ENCODE peak calls at places on chromosomes 13 and 19, in ten cellular contexts. G is upper lobe of right lung; T is colonic mucosa; C is pancreas; V is CD8-positive, alpha-beta T cell; S is kidney epithelial cell; U is body of pancreas; I is IMR-90; J is PC-3; A is fibroblast of lung. R is an unnamed sample. For H3K27me3 and H3K36me3, the result is how much of the 10 kb centered on the place peaks cover.

GRCh38 chr13:111271186-111271698 is 49.2 kb upstream of the TEX29 start:
- DNase-seq in T (no peak), C (no peak), S (no peak), G (no peak), V (no peak), I (no peak), U (no peak), A (no peak), J (no peak), R (no peak)

GRCh38 chr13:40120288-40120687 is 464.8 kb downstream of the COG6 start:
- DNase-seq in G (no peak), T (no peak), C (no peak), A (peak), S (no peak), I (no peak), J (no peak), V (no peak), U (no peak), R (peak)

GRCh38 chr13:73173160-73173905 is 114.5 kb downstream of the KLF5 start:
- DNase-seq in T (no peak), G (no peak), J (peak), I (no peak), A (no peak), V (no peak), C (no peak), S (no peak), U (no peak), R (peak)

GRCh38 chr19:917323-918151 is at the start of gene KISS1R:
- DNase-seq in U (peak), V (peak), T (no peak), I (peak), J (peak), A (no peak), G (peak), S (no peak), C (peak), R (no peak)

GRCh38 chr13:29754486-29754806 is 96.0 kb downstream of the UBL3 start:
- DNase-seq in J (peak), A (peak), T (no peak), U (no peak), V (no peak), G (no peak), C (no peak), S (no peak), I (peak), R (no peak)

GRCh38 chr13:90070362-90070761 is 1277.1 kb upstream of the MIR17HG start:
- DNase-seq in C (no peak), T (no peak), U (no peak), J (no peak), V (no peak), G (no peak), I (no peak), S (no peak), A (no peak), R (peak)

GRCh38 chr13:106296723-106297122 is 238.7 kb downstream of the EFNB2 start:
- DNase-seq in U (no peak), A (peak), G (no peak), T (no peak), C (no peak), I (no peak), S (no peak), V (no peak), J (no peak), R (no peak)

GRCh38 chr13:84925443-84925842 is 873.8 kb downstream of the SLITRK6 start:
- DNase-seq in S (no peak), J (peak), I (peak), G (no peak), T (no peak), A (peak), U (no peak), V (no peak), C (no peak), R (peak)

GRCh38 chr13:113047587-113047986 is 58.0 kb upstream of the F7 start:
- DNase-seq in T (no peak), U (no peak), I (no peak), G (no peak), C (no peak), A (no peak), V (no peak), J (no peak), S (no peak), R (no peak)

GRCh38 chr19:38850976-38851621 is 1.3 kb upstream of the HNRNPL start:
- DNase-seq in J (no peak), V (peak), C (peak), G (peak), T (peak), S (no peak), I (no peak), A (no peak), U (peak), R (no peak)

GRCh38 chr13:98827449-98827848 is 75.0 kb upstream of the SLC15A1 start:
- DNase-seq in S (no peak), A (no peak), J (no peak), I (no peak), C (no peak), V (no peak), U (no peak), G (no peak), T (no peak), R (no peak)

GRCh38 chr13:38045278-38046048 is 175.9 kb upstream of the TRPC4 start:
- DNase-seq in V (no peak), J (peak), T (no peak), C (no peak), I (peak), S (no peak), U (no peak), A (peak), G (no peak), R (peak)

GRCh38 chr19:34731019-34731829 is 2.8 kb upstream of the ZNF181 start:
- DNase-seq in S (no peak), C (peak), J (no peak), V (no peak), A (no peak), I (no peak), U (peak), G (no peak), T (no peak), R (no peak)

DNA sequence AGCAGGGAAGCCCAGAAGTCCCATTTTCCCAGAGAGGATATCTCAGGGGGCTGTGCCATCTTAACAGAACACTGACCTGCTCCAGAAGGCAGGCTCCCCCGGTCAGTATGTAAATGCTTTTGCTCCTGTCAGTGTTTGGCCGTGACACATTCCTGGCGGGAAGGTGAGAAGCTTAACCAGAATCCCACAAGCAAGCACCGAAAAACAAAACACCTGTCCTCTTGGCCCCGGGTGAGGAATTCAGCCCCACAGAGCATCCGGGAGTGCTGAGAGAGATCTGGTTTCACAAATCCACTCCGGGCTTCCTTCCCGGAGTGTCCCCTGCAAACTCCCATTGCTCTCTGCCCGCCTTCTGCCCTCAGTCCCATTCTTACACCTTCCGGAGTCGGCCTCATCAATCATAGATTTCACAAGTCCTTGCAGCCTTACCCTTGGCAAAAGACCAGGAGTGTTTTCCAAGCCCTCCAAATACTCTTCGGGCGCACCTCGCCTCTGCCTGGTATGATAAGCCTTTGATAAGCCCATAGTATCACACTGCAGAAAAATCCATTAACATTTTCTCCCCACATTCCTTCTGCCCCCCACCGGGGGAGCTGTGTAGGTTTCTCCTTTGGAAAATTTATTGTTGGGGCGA is 12.2 kb downstream of the TPM4 start:
- DNase-seq in T (no peak), G (peak), C (peak), U (peak), V (no peak), S (no peak), J (no peak), A (peak), I (no peak), R (no peak)
- TF ChIP-seq CTCF in T (no peak), G (no peak), C (no peak), U (peak), V (no peak), S (no peak), J (peak), A (no peak), I (no peak), R (no peak)

GRCh38 chr13:20137875-20138274 is 23.0 kb downstream of the GJA3 start:
- DNase-seq in V (no peak), G (no peak), A (no peak), S (no peak), T (no peak), U (no peak), C (no peak), I (no peak), J (no peak), R (no peak)
- H3K27me3 ChIP-seq in V (under half), G (half or more), A (under half), S (under half), T (under half), U (under half), C (under half), I (under half), J (under half), R (under half)

GRCh38 chr19:58209577-58209976 is 19.1 kb upstream of the ZNF544 start:
- DNase-seq in I (no peak), G (no peak), T (no peak), J (no peak), S (no peak), V (no peak), C (no peak), U (no peak), A (no peak), R (no peak)

GRCh38 chr19:58204566-58204965 is 21.7 kb downstream of the ZNF274 start:
- DNase-seq in I (no peak), A (no peak), U (no peak), T (no peak), J (no peak), V (no peak), G (no peak), C (no peak), S (no peak), R (no peak)

GRCh38 chr19:58203814-58204475 is 21.1 kb downstream of the ZNF274 start:
- DNase-seq in A (no peak), I (no peak), S (no peak), G (no peak), V (no peak), C (no peak), J (no peak), U (no peak), T (no peak), R (no peak)
- H3K36me3 ChIP-seq in A (under half), I (half or more), S (under half), G (under half), V (under half), C (under half), J (half or more), U (under half), T (under half), R (under half)

GRCh38 chr19:12141405-12141736 is 1.2 kb upstream of the ZNF20 start:
- DNase-seq in U (no peak), A (no peak), G (no peak), I (no peak), S (no peak), J (no peak), C (no peak), T (no peak), V (no peak), R (no peak)
- TF ChIP-seq CTCF in U (no peak), A (no peak), G (no peak), I (no peak), S (no peak), J (no peak), C (no peak), T (no peak), V (peak), R (no peak)

DNA sequence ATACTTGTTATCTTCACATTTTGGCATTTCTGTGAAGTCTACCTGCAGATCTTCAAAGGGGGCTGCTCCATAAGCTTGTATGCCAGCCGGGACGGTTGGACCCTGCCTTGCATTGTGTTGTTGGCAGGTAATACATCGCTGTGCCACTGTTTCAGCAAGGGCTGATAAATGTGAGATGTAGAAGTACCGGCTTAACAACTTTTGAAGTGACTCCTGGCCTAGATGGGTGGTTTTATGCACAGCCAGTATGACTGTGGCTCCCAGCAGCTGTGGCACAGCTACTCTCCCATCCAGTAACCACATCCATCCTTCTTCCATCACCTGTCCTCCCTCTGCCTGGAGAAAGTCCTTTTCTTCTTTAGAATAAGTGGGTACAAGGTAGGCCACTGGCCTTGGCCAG is 19.7 kb downstream of the ZNF700 start:
- DNase-seq in T (no peak), A (no peak), G (no peak), J (no peak), V (no peak), S (no peak), I (no peak), U (no peak), C (no peak), R (no peak)
- H3K27me3 ChIP-seq in T (under half), A (under half), G (under half), J (under half), V (under half), S (under half), I (under half), U (under half), C (under half), R (under half)

DNA sequence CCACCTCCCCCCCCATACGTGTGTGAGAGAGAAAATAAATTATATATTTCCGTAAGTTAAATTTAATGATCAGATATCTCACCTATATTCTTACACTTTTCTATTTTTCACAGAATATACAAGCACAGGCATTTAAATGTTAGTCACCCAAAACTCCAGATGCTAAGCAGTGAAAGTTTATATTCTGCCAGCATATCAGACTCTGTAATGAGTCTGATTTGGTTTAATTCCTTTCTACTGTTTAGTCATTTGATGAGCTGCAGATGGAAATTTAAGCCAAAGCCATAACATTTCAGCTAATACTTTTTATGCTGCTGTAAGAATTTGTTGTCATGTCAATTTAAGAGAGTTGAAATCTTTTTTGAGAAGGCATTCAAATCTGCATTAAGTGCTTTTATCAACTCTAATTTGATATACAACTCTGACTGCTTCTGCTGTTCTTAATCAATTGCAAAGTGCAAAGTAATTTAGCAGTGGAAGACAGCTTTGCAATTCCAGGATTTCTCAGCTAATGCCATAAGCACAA is 8.0 kb downstream of the FRY start:
- DNase-seq in T (no peak), V (no peak), C (no peak), S (no peak), G (no peak), J (no peak), A (no peak), U (no peak), I (peak), R (no peak)
- H3K36me3 ChIP-seq in T (under half), V (under half), C (under half), S (under half), G (under half), J (under half), A (under half), U (under half), I (under half), R (under half)

GRCh38 chr19:10431943-10432735 is 11.8 kb downstream of the PDE4A start:
- DNase-seq in T (peak), A (peak), U (peak), G (peak), I (no peak), S (no peak), C (peak), V (peak), J (peak), R (no peak)

GRCh38 chr19:10433131-10433536 is 12.8 kb downstream of the PDE4A start:
- DNase-seq in U (peak), A (no peak), V (no peak), S (no peak), I (no peak), C (no peak), J (no peak), T (no peak), G (no peak), R (no peak)

GRCh38 chr19:10430505-10431253 is 10.3 kb downstream of the PDE4A start:
- DNase-seq in T (peak), V (no peak), S (no peak), U (peak), G (peak), I (peak), C (peak), J (peak), A (peak), R (no peak)

GRCh38 chr19:10432736-10433130 is 12.4 kb downstream of the PDE4A start:
- DNase-seq in I (no peak), S (no peak), U (peak), A (no peak), V (no peak), G (no peak), J (no peak), T (no peak), C (no peak), R (no peak)

DNA sequence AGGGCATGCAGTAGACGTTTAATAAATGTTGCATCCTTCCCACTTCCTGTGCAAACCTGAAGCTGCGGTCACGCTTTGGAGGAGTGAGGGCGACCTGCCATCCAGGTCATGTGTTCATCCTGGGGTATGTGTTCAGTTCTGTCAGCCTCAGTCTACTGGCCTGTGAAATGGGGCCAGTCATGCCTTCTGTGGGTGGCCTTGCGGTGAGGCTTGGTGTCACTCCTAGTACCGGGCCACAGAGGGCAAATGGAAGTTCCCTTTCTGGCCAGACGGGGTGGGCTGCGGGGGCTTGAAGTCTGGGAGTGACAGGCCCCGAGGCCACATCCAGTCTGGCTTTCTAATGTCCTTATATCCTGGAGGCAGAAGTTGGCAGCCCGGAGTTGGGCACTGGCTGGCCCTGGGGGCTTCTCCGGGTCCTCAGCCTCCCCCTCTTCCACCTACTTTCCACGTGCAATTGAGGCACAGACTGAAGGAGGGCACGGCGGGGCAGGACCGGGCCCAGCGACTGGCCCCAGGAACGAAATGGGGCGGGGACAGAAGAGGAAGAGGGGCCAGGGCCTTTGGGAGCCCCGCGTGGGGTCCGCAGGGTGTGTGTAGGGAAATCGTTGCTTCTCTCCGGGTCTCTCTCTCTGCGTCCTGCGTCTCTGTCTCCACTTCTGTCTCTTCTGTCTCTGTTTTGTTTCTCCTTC is 11.1 kb downstream of the PDE4A start:
- DNase-seq in U (peak), I (no peak), A (peak), G (peak), T (peak), S (no peak), V (no peak), J (peak), C (peak), R (no peak)
- TF ChIP-seq CTCF in U (no peak), I (no peak), A (no peak), G (peak), T (no peak), S (no peak), V (no peak), J (no peak), C (no peak), R (no peak)

GRCh38 chr13:110225609-110226008 is 81.3 kb downstream of the COL4A1 start:
- DNase-seq in I (no peak), G (no peak), A (no peak), C (no peak), T (no peak), S (no peak), V (no peak), U (no peak), J (no peak), R (no peak)
- H3K27me3 ChIP-seq in I (under half), G (under half), A (under half), C (under half), T (under half), S (under half), V (under half), U (under half), J (under half), R (under half)

DNA sequence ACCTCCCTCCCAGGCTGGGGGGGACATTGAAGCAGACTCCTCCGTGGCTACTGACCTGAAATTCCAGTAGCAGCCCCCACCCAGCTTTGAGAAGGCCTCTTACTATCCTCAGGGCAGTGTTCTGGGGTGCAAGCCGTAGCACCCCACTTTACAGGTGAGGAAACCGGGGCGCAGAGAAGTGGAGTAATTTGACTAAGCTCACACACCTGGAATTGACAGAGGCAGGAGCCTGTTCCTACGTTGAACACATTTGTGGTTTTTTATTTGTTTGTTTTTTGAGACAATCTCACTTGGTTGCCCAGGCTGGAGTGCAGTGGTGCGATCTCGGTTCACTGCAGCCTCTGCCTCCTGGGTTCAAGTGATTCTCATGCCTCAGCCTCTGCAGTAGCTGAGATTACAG is 14.6 kb upstream of the S1PR4 start:
- DNase-seq in J (peak), A (no peak), V (no peak), I (no peak), C (no peak), T (no peak), U (no peak), S (no peak), G (no peak), R (no peak)
- H3K36me3 ChIP-seq in J (under half), A (under half), V (under half), I (under half), C (under half), T (under half), U (under half), S (under half), G (under half), R (under half)

DNA sequence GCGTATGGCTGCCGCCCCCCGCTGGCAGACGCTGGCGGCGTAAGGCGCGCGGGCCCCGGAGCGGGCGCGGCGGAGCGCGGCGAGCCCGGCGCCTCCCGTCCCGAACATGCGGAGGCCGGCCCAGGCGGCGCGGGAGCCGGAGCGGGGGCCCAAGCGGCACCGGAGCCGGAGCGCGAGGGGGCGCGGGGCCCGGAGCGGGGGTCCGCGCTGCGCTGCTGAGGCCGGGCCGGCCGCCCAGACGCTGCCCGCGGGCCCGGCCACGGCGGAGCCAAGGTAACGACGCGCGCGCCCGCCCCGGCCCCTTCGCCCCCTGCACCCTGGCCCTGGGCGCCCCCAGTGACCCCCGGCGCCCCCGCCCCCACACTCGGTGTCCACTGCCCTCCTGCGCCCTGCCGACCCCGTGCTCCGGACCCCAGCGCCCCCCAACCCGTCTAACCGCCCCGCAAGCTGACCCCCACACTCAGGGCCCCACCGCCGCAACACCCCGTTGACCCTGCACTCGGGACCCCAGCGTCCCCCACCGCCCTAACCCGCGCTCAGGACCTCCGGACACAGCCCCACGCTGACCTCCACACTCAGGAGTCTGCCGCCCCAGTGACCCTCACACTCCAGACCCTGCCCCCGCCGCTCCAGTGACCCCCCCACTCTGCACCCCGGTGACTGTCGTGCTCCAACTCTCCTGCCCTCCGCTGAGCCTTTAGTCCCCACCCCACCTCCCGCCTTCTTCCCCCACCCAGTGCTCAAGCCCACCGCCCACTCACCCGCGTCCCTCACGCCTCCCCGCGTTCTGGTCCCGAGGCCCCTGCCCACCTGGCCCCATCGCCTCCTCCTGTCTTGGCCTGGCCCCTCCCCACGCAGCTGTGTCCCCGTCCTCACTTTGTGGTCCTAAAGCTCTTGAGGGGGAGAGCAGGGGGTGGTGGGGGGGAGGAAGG is at the start of gene CSNK1G2:
- DNase-seq in I (no peak), V (peak), S (no peak), T (no peak), G (peak), J (no peak), U (no peak), C (peak), A (no peak), R (no peak)
- TF ChIP-seq CTCF in I (peak), V (no peak), S (no peak), T (no peak), G (no peak), J (no peak), U (peak), C (no peak), A (no peak), R (no peak)

R was measured in bronchial epithelial cell.